ENCODE peak calls at places on chromosomes 2 and 18, in six cellular contexts. N, Y, I, H, W and P are unnamed samples.

GRCh38 chr2:144441711-144442141 is 78.2 kb downstream of the ZEB2 start:
- DNase-seq in N (no peak), Y (no peak), I (no peak), H (no peak), W (no peak), P (no peak)

GRCh38 chr2:43006834-43007543 is 214.6 kb upstream of the HAAO start:
- DNase-seq in N (no peak), Y (no peak), I (no peak), H (no peak), W (no peak), P (no peak)

GRCh38 chr2:78009289-78009688 is 487.1 kb upstream of the LRRTM4 start:
- DNase-seq in N (no peak), Y (no peak), I (no peak), H (no peak), W (no peak), P (no peak)

GRCh38 chr2:175175320-175175719 is 6.2 kb downstream of the ATP5MC3 start:
- DNase-seq in N (no peak), Y (no peak), I (no peak), H (no peak), W (no peak), P (no peak)

GRCh38 chr2:1731512-1731962 is 12.8 kb downstream of the PXDN start:
- DNase-seq in N (peak), Y (no peak), I (no peak), H (peak), W (peak), P (no peak)

GRCh38 chr2:177680866-177681358 is 288.3 kb downstream of the AGPS start:
- DNase-seq in N (no peak), Y (no peak), I (no peak), H (no peak), W (no peak), P (no peak)

GRCh38 chr2:237202288-237203030 is 116.8 kb downstream of the COPS8 start:
- DNase-seq in N (no peak), Y (no peak), I (no peak), H (peak), W (no peak), P (no peak)

GRCh38 chr2:44877417-44877816 is 64.1 kb upstream of the SIX3 start:
- DNase-seq in N (no peak), Y (no peak), I (no peak), H (no peak), W (no peak), P (no peak)

GRCh38 chr2:176383100-176383499 is 113.9 kb downstream of the MTX2 start:
- DNase-seq in N (no peak), Y (no peak), I (no peak), H (no peak), W (no peak), P (no peak)

GRCh38 chr18:56115072-56116038 is 523.0 kb downstream of the TXNL1 start:
- DNase-seq in N (no peak), Y (no peak), I (no peak), H (no peak), W (no peak), P (no peak)

GRCh38 chr2:234300393-234300792 is 196.5 kb downstream of the ARL4C start:
- DNase-seq in N (no peak), Y (no peak), I (no peak), H (no peak), W (no peak), P (peak)

GRCh38 chr2:195818521-195818920 is 161.5 kb downstream of the SLC39A10 start:
- DNase-seq in N (no peak), Y (no peak), I (no peak), H (no peak), W (no peak), P (no peak)

GRCh38 chr2:96924775-96925747 is 55.2 kb upstream of the SEMA4C start:
- DNase-seq in N (no peak), Y (no peak), I (peak), H (no peak), W (no peak), P (peak)

GRCh38 chr18:34837769-34838194 is 127.7 kb downstream of the DTNA start:
- DNase-seq in N (no peak), Y (no peak), I (no peak), H (no peak), W (no peak), P (no peak)

GRCh38 chr2:18435425-18436037 is 124.9 kb downstream of the RDH14 start:
- DNase-seq in N (peak), Y (peak), I (no peak), H (no peak), W (no peak), P (no peak)

GRCh38 chr2:107374261-107374660 is 452.4 kb upstream of the RGPD4 start:
- DNase-seq in N (no peak), Y (no peak), I (no peak), H (no peak), W (no peak), P (no peak)

GRCh38 chr18:32920796-32921787 is 148.3 kb upstream of the KLHL14 start:
- DNase-seq in N (no peak), Y (no peak), I (no peak), H (no peak), W (no peak), P (no peak)

GRCh38 chr2:219769044-219770030 is 141.9 kb downstream of the SLC4A3 start:
- DNase-seq in N (no peak), Y (no peak), I (no peak), H (no peak), W (peak), P (no peak)

GRCh38 chr2:151258121-151258520 is 3.5 kb downstream of the RBM43 start:
- DNase-seq in N (no peak), Y (no peak), I (no peak), H (no peak), W (no peak), P (no peak)

GRCh38 chr2:162379719-162380580 is 36.0 kb downstream of the GCA start:
- DNase-seq in N (no peak), Y (no peak), I (no peak), H (no peak), W (no peak), P (no peak)

GRCh38 chr2:47771211-47771610 is 11.7 kb upstream of the MSH6 start:
- DNase-seq in N (no peak), Y (no peak), I (no peak), H (no peak), W (no peak), P (no peak)

GRCh38 chr2:24708537-24709152 is 84.5 kb downstream of the PTRHD1 start:
- DNase-seq in N (no peak), Y (no peak), I (no peak), H (no peak), W (no peak), P (no peak)

GRCh38 chr2:120443946-120444345 is 98.0 kb downstream of the INHBB start:
- DNase-seq in N (no peak), Y (no peak), I (no peak), H (no peak), W (no peak), P (no peak)

GRCh38 chr18:9404565-9405060 is 70.0 kb downstream of the TWSG1 start:
- DNase-seq in N (no peak), Y (no peak), I (peak), H (no peak), W (peak), P (no peak)

GRCh38 chr2:215405722-215406581 is 29.9 kb downstream of the FN1 start:
- DNase-seq in N (no peak), Y (no peak), I (no peak), H (no peak), W (no peak), P (no peak)

GRCh38 chr2:215403441-215404356 is 32.2 kb downstream of the FN1 start:
- DNase-seq in N (no peak), Y (no peak), I (no peak), H (no peak), W (no peak), P (no peak)

GRCh38 chr2:215404357-215404719 is 31.5 kb downstream of the FN1 start:
- DNase-seq in N (no peak), Y (no peak), I (no peak), H (no peak), W (no peak), P (no peak)

GRCh38 chr2:215399067-215399716 is 36.7 kb downstream of the FN1 start:
- DNase-seq in N (no peak), Y (no peak), I (no peak), H (no peak), W (no peak), P (no peak)

GRCh38 chr2:215401896-215402379 is 33.9 kb downstream of the FN1 start:
- DNase-seq in N (no peak), Y (no peak), I (no peak), H (no peak), W (no peak), P (no peak)
- H3K27ac ChIP-seq in N (no peak), Y (no peak), I (no peak), H (no peak), W (no peak), P (no peak)

GRCh38 chr2:69157441-69157840 is 144.5 kb downstream of the ANTXR1 start:
- DNase-seq in N (no peak), Y (no peak), I (no peak), H (no peak), W (no peak), P (no peak)
- H3K27ac ChIP-seq in N (no peak), Y (no peak), I (no peak), H (no peak), W (no peak), P (no peak)

GRCh38 chr2:59181347-59181746 is 940.2 kb upstream of the FANCL start:
- DNase-seq in N (no peak), Y (no peak), I (no peak), H (no peak), W (no peak), P (no peak)

GRCh38 chr2:59184281-59185020 is 943.3 kb upstream of the FANCL start:
- DNase-seq in N (no peak), Y (no peak), I (no peak), H (no peak), W (no peak), P (no peak)

GRCh38 chr2:59180111-59180510 is 939.0 kb upstream of the FANCL start:
- DNase-seq in N (no peak), Y (no peak), I (no peak), H (no peak), W (no peak), P (no peak)

GRCh38 chr2:59182249-59182648 is 941.1 kb upstream of the FANCL start:
- DNase-seq in N (peak), Y (peak), I (no peak), H (no peak), W (peak), P (no peak)

DNA sequence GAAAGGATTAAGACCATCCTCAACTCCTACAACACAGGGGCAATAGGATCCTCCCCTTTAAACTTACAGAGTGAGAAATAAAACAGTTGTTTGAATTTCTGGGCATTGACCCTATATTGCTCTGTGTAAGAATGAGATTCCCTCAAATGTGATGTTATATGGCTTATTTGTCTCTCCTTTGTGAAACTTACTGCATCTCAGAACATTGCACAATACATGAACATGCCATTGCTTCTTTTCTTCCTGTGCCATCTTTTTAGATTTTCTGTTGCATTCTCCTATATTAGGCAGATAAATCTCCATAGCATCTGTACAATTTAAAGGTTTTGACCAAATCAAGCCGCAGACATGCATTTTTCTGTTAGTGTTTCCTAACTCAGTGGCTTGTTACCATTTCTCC is 941.9 kb upstream of the FANCL start:
- DNase-seq in N (no peak), Y (no peak), I (no peak), H (no peak), W (no peak), P (no peak)
- H3K27ac ChIP-seq in N (no peak), Y (no peak), I (no peak), H (no peak), W (no peak), P (no peak)

DNA sequence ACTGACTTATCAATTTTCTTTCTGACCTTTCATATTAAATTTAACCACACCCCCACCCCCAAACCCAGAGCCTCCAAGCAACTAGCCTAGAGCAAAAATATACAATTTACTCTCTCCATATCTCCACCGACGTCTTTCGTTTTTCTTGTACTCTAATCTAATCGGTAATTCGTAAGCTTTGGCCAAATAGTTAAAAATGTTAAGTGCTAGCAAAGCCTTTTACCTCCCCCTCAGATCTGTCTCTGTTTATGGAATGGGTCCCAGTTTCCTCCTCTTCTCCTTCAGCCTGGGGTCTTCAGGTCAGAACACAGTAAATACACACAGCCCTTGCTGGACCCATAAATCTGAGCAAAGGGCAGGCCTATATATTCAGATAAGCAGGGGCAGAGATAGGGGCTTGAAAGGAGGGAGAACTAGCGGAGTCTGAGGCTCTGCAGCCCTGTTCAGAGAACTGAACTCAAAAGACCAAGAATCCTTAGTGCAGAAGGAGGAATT is 267.4 kb downstream of the MEIS1 start:
- DNase-seq in N (no peak), Y (no peak), I (no peak), H (no peak), W (no peak), P (no peak)
- H3K27ac ChIP-seq in N (no peak), Y (no peak), I (no peak), H (peak), W (no peak), P (no peak)

GRCh38 chr2:46297546-46298271 is 502 bp downstream of the EPAS1 start:
- DNase-seq in N (peak), Y (peak), I (peak), H (peak), W (peak), P (peak)
- H3K27ac ChIP-seq in N (no peak), Y (no peak), I (no peak), H (peak), W (peak), P (peak)

DNA sequence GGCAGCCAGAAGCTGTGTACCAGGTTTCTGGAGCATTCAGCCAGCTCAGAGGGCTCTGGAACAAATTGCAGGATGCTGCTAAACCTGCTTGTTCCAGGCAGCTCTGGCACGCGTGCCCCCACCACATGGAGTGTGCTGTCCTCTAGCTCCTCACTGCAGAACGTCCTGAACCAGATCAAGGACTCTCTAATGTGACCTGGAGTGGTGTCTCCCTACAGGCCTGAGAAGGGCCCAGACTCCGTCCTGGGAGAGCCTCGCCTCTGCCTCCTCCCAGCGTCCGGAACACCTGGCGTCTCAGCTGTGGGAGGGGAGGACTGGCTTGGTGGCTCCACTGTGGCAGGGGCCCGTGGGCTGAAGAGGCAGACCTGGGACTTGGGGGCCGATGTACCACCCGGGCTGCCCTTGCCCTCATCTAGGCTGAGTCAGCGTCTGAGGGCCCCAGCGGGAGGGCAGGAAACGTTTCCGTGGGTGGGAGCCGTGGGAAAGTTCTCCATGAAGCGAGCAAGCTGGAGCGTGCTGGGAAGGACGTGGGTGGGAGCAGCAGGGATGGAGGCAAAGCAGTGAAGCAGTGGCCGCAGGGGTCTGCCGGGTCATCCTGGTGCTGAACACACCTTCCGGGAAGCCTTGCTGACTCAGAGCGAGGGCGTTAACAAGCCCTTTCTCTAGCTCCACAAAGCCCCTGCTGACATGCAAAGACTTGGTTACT is 115.5 kb upstream of the GPC1 start:
- DNase-seq in N (peak), Y (no peak), I (no peak), H (no peak), W (no peak), P (no peak)
- H3K27ac ChIP-seq in N (no peak), Y (no peak), I (no peak), H (no peak), W (peak), P (no peak)

GRCh38 chr18:46055841-46056240 is 16.2 kb downstream of the PSTPIP2 start:
- DNase-seq in N (no peak), Y (no peak), I (no peak), H (no peak), W (no peak), P (no peak)

GRCh38 chr18:46050268-46050667 is 21.8 kb downstream of the PSTPIP2 start:
- DNase-seq in N (no peak), Y (no peak), I (no peak), H (no peak), W (no peak), P (no peak)

GRCh38 chr18:46053368-46054095 is 18.5 kb downstream of the PSTPIP2 start:
- DNase-seq in N (no peak), Y (no peak), I (no peak), H (no peak), W (no peak), P (no peak)

GRCh38 chr18:46054956-46055831 is 16.9 kb downstream of the PSTPIP2 start:
- DNase-seq in N (no peak), Y (no peak), I (no peak), H (no peak), W (no peak), P (no peak)

DNA sequence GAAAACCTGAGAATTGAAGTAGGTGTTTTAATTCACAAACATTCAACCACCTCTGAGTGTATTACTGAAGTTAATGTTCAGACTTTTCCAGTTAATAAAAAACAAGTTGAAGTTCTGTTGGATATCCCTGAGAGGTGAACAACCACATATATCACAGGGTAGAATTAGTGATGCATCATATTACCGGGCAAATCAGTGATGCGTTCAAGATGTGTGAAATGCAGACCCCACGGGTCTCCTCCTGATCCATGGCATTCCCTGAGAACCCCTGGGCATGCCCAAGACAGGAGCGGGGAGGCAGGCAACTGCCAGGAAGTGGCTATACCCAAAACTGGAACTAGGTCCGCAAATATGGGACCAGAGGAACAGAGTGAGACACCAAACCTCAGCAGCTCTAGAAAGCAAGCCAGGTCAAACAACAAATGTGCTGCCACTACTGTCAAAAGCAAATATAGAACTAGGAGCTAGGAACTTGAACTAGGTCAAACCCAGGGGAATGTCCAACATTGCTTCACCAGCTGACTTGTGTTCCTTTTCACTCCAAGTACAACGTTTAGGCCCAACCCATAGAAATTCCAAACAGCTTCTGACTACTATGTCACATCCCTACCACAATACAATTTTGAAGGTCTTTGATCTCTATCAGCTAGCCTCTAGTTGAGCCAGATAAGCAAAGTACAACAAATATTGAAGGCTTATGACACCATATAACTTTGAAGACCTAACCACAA is 20.2 kb downstream of the PSTPIP2 start:
- DNase-seq in N (no peak), Y (no peak), I (no peak), H (peak), W (no peak), P (no peak)
- H3K27ac ChIP-seq in N (no peak), Y (no peak), I (no peak), H (peak), W (no peak), P (no peak)

GRCh38 chr18:48868468-48869466 is 82.0 kb downstream of the SMAD7 start:
- DNase-seq in N (no peak), Y (no peak), I (peak), H (peak), W (no peak), P (no peak)

GRCh38 chr18:48864876-48865275 is 85.9 kb downstream of the SMAD7 start:
- DNase-seq in N (no peak), Y (no peak), I (no peak), H (no peak), W (no peak), P (no peak)

GRCh38 chr18:48867978-48868377 is 82.8 kb downstream of the SMAD7 start:
- DNase-seq in N (no peak), Y (no peak), I (no peak), H (no peak), W (no peak), P (no peak)

GRCh38 chr18:48866856-48867255 is 83.9 kb downstream of the SMAD7 start:
- DNase-seq in N (no peak), Y (no peak), I (no peak), H (no peak), W (no peak), P (no peak)

GRCh38 chr18:48866028-48866733 is 84.6 kb downstream of the SMAD7 start:
- DNase-seq in N (no peak), Y (no peak), I (no peak), H (peak), W (peak), P (no peak)
- H3K27ac ChIP-seq in N (no peak), Y (no peak), I (no peak), H (no peak), W (no peak), P (no peak)

GRCh38 chr2:102142829-102143449 is 393 bp downstream of the IL1R1 start:
- DNase-seq in N (no peak), Y (no peak), I (no peak), H (no peak), W (no peak), P (no peak)
- H3K27ac ChIP-seq in N (no peak), Y (no peak), I (no peak), H (peak), W (peak), P (peak)